ENCODE peak calls at places on chromosomes 7 and 10, in eight cellular contexts. Y, W, B, L, G, H, E and C are unnamed samples.

GRCh38 chr10:34637419-34637911 is 177.6 kb downstream of the PARD3 start:
- DNase-seq in L (peak), B (peak), G (peak), H (peak), W (peak), Y (peak), E (peak), C (peak)

GRCh38 chr7:34900891-34901493 is 136.3 kb downstream of the DPY19L1 start:
- DNase-seq in B (no peak), H (peak), L (no peak), Y (no peak), E (peak), G (peak), W (no peak), C (no peak)

GRCh38 chr7:157158400-157158799 is 19.7 kb downstream of the UBE3C start:
- DNase-seq in B (peak), W (peak), G (no peak), L (no peak), E (no peak), Y (no peak), H (no peak), C (no peak)

GRCh38 chr10:79904671-79905321 is 44.1 kb downstream of the SFTPD start:
- DNase-seq in H (peak), G (peak), W (peak), B (peak), L (peak), Y (peak), E (peak), C (peak)

GRCh38 chr10:127117125-127117524 is 79.3 kb downstream of the INSYN2A start:
- DNase-seq in H (peak), Y (peak), L (no peak), W (peak), E (peak), B (peak), G (peak), C (peak)

GRCh38 chr7:2005746-2006145 is 227.0 kb downstream of the MAD1L1 start:
- DNase-seq in H (no peak), Y (no peak), B (no peak), E (no peak), W (no peak), G (no peak), L (peak), C (no peak)

GRCh38 chr10:88150338-88150737 is 286.9 kb downstream of the PTEN start:
- DNase-seq in E (peak), B (peak), L (no peak), H (no peak), W (peak), G (peak), Y (no peak), C (no peak)

GRCh38 chr10:71394926-71395562 is 1.7 kb upstream of the CDH23 start:
- DNase-seq in L (no peak), E (no peak), W (no peak), Y (no peak), B (no peak), H (peak), G (no peak), C (peak)

GRCh38 chr7:2725178-2726105 is 37.4 kb downstream of the AMZ1 start:
- DNase-seq in G (no peak), E (no peak), W (no peak), L (no peak), H (no peak), Y (no peak), B (no peak), C (no peak)

GRCh38 chr10:64115913-64116643 is 594.9 kb downstream of the REEP3 start:
- DNase-seq in G (peak), H (no peak), W (no peak), E (peak), Y (peak), L (no peak), B (peak), C (no peak)

GRCh38 chr7:3739983-3740382 is 438.9 kb downstream of the SDK1 start:
- DNase-seq in Y (no peak), H (no peak), G (no peak), E (no peak), B (no peak), L (no peak), W (no peak), C (no peak)

GRCh38 chr10:114172776-114173555 is 1.0 kb downstream of the CCDC186 start:
- DNase-seq in B (peak), H (no peak), Y (no peak), G (no peak), E (no peak), L (no peak), W (no peak), C (no peak)

GRCh38 chr10:82867056-82867455 is 992.1 kb downstream of the NRG3 start:
- DNase-seq in H (no peak), W (no peak), Y (no peak), L (no peak), E (no peak), B (no peak), G (peak), C (no peak)

GRCh38 chr7:31500656-31501055 is 13.2 kb upstream of the ITPRID1 start:
- DNase-seq in B (no peak), G (no peak), Y (no peak), W (no peak), L (no peak), H (no peak), E (no peak), C (no peak)

GRCh38 chr10:123831259-123831658 is 60.3 kb downstream of the CPXM2 start:
- DNase-seq in H (no peak), E (no peak), W (no peak), L (no peak), B (no peak), G (no peak), Y (no peak), C (no peak)

GRCh38 chr10:73910401-73910763 is 550 bp upstream of the PLAU start:
- DNase-seq in W (no peak), Y (peak), B (peak), L (no peak), G (no peak), E (no peak), H (no peak), C (no peak)

GRCh38 chr7:145692237-145692950 is 424.2 kb upstream of the CNTNAP2 start:
- DNase-seq in B (peak), G (no peak), W (no peak), E (peak), Y (no peak), H (no peak), L (no peak), C (no peak)

GRCh38 chr10:78903351-78903940 is 165.3 kb upstream of the ZMIZ1 start:
- DNase-seq in Y (no peak), B (no peak), G (no peak), W (no peak), L (no peak), H (no peak), E (no peak), C (no peak)

GRCh38 chr7:80941206-80941758 is 22.4 kb upstream of the SEMA3C start:
- DNase-seq in L (no peak), H (no peak), Y (peak), W (peak), B (peak), G (peak), E (peak), C (no peak)

GRCh38 chr7:148045521-148045920 is 545.0 kb upstream of the C7orf33 start:
- DNase-seq in W (no peak), B (no peak), E (no peak), H (no peak), Y (peak), L (no peak), G (no peak), C (no peak)

GRCh38 chr10:77626266-77626935 is 11.2 kb downstream of the KCNMA1 start:
- DNase-seq in G (no peak), B (no peak), Y (no peak), H (no peak), W (peak), E (no peak), L (no peak), C (no peak)
- TF ChIP-seq CTCF in G (no peak), B (no peak), Y (peak), H (no peak), W (no peak), E (no peak), L (no peak), C (no peak)

GRCh38 chr10:76881477-76882220 is 756.0 kb downstream of the KCNMA1 start:
- DNase-seq in G (no peak), W (peak), Y (no peak), H (no peak), B (peak), E (no peak), L (no peak), C (no peak)
- TF ChIP-seq CTCF in G (no peak), W (no peak), Y (no peak), H (no peak), B (no peak), E (no peak), L (no peak), C (no peak)

DNA sequence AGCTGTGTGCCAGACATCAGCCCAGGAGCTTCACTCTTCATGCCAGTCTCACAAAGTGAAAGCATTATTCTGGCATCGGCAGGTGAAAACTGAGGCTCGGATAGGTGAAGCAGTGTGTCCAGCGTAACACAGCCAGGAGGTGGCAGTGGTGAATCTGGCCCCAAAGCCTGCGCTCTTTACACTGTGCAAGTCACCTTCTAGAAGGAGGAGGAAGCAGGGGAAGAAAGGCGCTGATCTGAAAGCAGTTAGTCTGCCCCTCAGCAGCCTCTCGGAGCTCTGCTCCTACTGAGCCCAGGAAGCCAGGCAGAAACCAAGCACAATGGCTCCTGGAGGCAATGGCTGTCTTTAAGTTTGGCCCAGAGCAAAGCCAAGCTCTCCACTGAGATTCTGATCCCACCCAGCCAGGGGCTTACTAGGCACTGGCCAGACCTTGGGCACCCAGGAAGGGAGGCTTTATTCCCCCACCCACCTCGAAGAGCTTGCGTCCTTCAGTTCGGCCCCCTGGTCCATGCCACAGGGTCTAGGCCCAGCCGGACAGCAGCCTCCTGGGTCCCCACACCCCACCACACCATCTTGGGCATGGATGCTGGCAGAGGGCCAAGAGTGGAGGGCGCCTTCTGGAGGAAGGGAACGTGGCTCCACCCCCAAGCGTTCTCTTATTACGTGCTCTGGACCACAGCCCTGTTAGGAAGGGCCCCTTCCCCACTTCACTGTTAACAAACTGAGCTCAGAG is 104.5 kb downstream of the GRID1 start:
- DNase-seq in H (peak), W (no peak), L (no peak), G (no peak), B (peak), E (no peak), Y (peak), C (peak)
- TF ChIP-seq CTCF in H (peak), W (no peak), L (peak), G (no peak), B (peak), E (no peak), Y (peak), C (no peak)

DNA sequence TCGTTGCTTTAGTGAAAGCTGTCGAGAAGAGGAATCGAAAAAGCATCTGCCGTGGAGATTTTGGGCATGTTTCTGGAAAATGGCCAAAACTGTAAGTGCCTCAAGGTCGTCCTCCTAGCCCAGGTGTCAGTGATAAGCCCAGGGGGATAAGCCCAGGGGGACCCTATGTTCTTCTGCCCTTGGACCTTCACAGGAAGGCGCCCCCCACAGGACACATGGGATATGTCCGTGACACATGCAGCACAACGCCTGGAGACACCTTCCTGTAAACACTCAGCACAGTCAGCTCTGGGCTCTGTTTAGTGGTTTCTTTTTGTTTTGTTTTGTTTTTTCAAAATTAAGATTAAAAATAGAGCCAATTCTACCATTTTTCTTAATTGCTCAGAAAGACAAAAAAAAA is 272.7 kb downstream of the KLF6 start:
- DNase-seq in H (peak), B (no peak), G (no peak), L (no peak), Y (no peak), W (no peak), E (no peak), C (no peak)
- TF ChIP-seq CTCF in H (peak), B (no peak), G (peak), L (no peak), Y (peak), W (no peak), E (no peak), C (no peak)

GRCh38 chr10:32189400-32190084 is 133.3 kb upstream of the KIF5B start:
- DNase-seq in H (no peak), B (peak), L (no peak), G (peak), Y (peak), E (peak), W (peak), C (no peak)
- TF ChIP-seq CTCF in H (no peak), B (peak), L (peak), G (peak), Y (no peak), E (peak), W (peak), C (peak)

GRCh38 chr7:100483101-100483727 is 513 bp upstream of the NYAP1 start:
- DNase-seq in W (no peak), E (peak), G (peak), Y (peak), L (peak), H (peak), B (no peak), C (peak)
- TF ChIP-seq CTCF in W (peak), E (peak), G (peak), Y (peak), L (peak), H (peak), B (peak), C (peak)

DNA sequence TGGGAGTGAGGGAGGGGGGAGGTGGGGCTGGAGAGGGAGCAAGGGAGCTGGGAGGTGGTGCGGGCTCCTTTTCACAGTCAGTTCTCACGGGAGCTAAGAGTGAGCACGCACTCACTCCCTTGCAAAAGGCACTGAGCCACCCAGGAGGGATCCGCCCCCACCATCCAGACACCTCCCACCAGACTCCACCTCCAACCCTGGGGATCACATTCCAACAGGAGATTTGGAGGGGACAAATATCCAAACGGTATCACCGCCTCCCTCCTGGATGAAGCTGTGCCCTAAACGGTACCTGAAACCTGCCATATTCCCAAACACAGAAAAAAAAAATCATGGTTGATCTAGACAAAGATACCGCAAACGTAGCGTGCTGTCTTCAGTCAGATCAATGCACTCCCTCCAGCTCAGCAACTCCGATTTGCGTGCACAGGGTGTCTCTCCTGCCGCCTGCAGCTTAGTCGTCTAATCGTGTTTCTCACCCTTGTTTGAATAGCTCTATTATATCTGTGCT is 20.3 kb upstream of the PRKAG2 start:
- DNase-seq in W (no peak), Y (peak), B (peak), L (no peak), G (peak), H (peak), E (no peak), C (no peak)
- TF ChIP-seq CTCF in W (no peak), Y (no peak), B (no peak), L (no peak), G (no peak), H (no peak), E (no peak), C (no peak)